ENCODE peak calls at places on chromosome 19, in seven cellular contexts. D is body of pancreas, L is A549, Z is uterus, M is left ventricle myocardium inferior, J is gastrocnemius medialis, X is neural progenitor cell. F is an unnamed sample.

GRCh38 chr19:17658666-17659065 is 29.5 kb downstream of the UNC13A start:
- DNase-seq in D (no peak), L (no peak), Z (no peak), M (no peak), J (no peak), X (no peak), F (no peak)

GRCh38 chr19:45768644-45769053 is 403 bp downstream of the SIX5 start:
- DNase-seq in D (peak), L (peak), Z (no peak), M (peak), J (no peak), X (peak), F (peak)

GRCh38 chr19:18023596-18024212 is 15.7 kb downstream of the ARRDC2 start:
- DNase-seq in D (peak), L (no peak), Z (peak), M (peak), J (peak), X (no peak), F (no peak)

GRCh38 chr19:7230826-7231225 is 63.4 kb downstream of the INSR start:
- DNase-seq in D (peak), L (no peak), Z (peak), M (peak), J (peak), X (no peak), F (no peak)

GRCh38 chr19:6935618-6936017 is 48.2 kb downstream of the ADGRE1 start:
- DNase-seq in D (no peak), L (no peak), Z (no peak), M (no peak), J (no peak), X (no peak), F (no peak)

GRCh38 chr19:52231154-52231565 is 38.2 kb upstream of the ZNF766 start:
- DNase-seq in D (no peak), L (no peak), Z (no peak), M (no peak), J (no peak), X (no peak), F (no peak)

GRCh38 chr19:18266863-18267686 is 7.2 kb downstream of the IQCN start:
- DNase-seq in D (no peak), L (no peak), Z (peak), M (no peak), J (no peak), X (no peak), F (no peak)

GRCh38 chr19:2756921-2757881 is 17.4 kb upstream of the SLC39A3 start:
- DNase-seq in D (no peak), L (no peak), Z (no peak), M (no peak), J (no peak), X (no peak), F (no peak)

GRCh38 chr19:6730153-6730804 is 7.1 kb downstream of the GPR108 start:
- DNase-seq in D (peak), L (peak), Z (peak), M (no peak), J (no peak), X (peak), F (no peak)

DNA sequence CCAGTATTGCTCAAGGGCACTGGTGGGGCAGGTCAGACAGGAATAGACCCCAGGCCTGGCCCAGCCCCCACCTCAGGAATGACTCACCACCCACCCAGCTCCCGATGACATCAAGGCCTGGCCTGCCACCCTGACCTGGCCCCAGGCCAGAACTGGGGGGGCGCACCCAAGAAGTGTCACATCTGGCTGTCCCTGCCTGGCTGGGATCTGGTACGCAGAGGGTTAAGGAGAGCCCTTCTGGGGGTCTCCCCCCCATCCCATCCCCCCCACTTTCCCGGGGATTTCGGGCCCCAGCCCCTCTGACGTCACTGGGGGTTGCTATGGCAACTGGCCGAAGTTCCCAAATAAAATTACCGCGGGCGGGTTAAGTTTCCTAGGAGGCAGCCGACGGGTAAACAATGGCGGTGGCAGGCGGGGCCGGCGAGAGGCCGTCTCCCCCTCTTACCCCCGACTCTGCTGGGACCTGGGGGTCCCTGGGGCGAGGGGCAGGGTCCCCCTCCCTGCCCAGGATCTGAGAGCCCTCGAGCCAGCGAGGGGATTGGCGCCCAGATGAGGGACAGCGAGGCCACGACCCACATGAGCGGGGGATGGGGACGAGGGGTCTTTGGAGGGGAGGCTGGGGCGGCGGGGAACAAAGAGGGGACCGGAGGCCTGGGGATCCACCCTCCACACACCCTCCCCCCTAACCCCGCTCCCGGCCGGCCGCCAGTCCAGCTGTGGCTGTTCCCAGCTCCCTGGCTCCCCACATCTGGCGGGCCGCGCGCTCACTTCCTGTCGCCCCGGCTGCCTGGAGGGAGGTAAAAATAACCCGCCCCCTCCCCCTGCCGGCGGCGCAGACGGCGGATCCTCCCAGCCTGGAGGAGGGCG is 29.7 kb upstream of the NANOS3 start:
- DNase-seq in D (peak), L (no peak), Z (peak), M (peak), J (peak), X (peak), F (peak)
- TF ChIP-seq CTCF in D (no peak), L (no peak), Z (peak), M (peak), J (peak), X (peak), F (no peak)

GRCh38 chr19:47414469-47414868 is 4.9 kb downstream of the MEIS3 start:
- DNase-seq in D (no peak), L (no peak), Z (no peak), M (no peak), J (no peak), X (peak), F (peak)
- TF ChIP-seq CTCF in D (no peak), L (peak), Z (no peak), M (no peak), J (no peak), X (peak), F (peak)

GRCh38 chr19:12400618-12401502 is at the start of gene ZNF799:
- DNase-seq in D (peak), L (peak), Z (peak), M (peak), J (peak), X (peak), F (peak)
- TF ChIP-seq CTCF in D (no peak), L (no peak), Z (peak), M (peak), J (no peak), X (peak), F (no peak)

GRCh38 chr19:40503300-40503699 is 36.5 kb downstream of the SPTBN4 start:
- DNase-seq in D (no peak), L (no peak), Z (no peak), M (no peak), J (no peak), X (peak), F (no peak)

GRCh38 chr19:40501599-40501998 is 34.8 kb downstream of the SPTBN4 start:
- DNase-seq in D (no peak), L (no peak), Z (no peak), M (no peak), J (no peak), X (no peak), F (no peak)

GRCh38 chr19:40502081-40502480 is 35.3 kb downstream of the SPTBN4 start:
- DNase-seq in D (no peak), L (no peak), Z (no peak), M (no peak), J (no peak), X (no peak), F (no peak)

GRCh38 chr19:40499320-40499719 is 32.5 kb downstream of the SPTBN4 start:
- DNase-seq in D (no peak), L (no peak), Z (no peak), M (no peak), J (no peak), X (no peak), F (no peak)

DNA sequence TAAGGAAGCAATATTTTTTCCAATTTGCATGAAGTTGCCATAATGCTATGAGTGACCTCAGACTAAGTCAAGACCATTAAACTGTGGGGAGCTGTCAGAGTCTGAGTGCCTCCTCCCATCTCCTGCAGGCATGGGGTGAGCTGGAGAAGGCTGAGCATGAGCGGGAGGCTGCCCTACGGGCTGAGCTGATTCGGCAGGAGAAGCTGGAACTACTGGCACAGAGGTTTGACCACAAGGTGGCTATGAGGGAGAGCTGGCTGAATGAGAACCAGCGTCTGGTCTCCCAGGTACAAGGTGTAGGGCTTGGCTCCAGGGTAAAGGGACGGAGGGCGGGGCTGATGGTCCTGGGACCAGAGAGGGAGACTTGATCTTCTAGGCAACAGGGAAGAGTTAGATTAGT is 35.8 kb downstream of the SPTBN4 start:
- DNase-seq in D (no peak), L (peak), Z (no peak), M (no peak), J (no peak), X (peak), F (peak)
- TF ChIP-seq CTCF in D (no peak), L (peak), Z (no peak), M (no peak), J (no peak), X (peak), F (peak)

DNA sequence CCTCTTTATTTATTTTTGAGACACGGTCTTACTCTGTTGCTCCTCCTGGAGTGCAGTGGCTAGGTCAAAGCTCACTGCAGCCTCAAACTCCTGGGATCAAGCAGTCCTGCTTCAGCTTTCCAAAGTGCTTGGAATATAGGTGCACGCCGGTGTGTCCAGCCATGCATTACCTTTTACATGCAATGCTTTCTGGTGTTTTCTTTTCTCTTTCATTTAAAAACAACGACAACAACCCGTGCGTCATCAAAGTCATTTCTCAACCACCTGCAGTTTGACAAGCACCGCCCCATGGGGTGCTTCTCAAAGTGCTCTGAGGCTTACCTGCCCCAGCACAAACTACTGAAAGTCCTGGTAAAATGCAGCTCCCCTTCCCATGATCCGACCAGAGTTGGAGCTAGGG is 7.0 kb downstream of the QTRT1 start:
- DNase-seq in D (no peak), L (no peak), Z (no peak), M (no peak), J (no peak), X (no peak), F (no peak)
- TF ChIP-seq CTCF in D (no peak), L (no peak), Z (no peak), M (no peak), J (no peak), X (no peak), F (no peak)

GRCh38 chr19:984165-984967 is at the start of gene WDR18:
- DNase-seq in D (peak), L (peak), Z (peak), M (peak), J (peak), X (peak), F (peak)
- TF ChIP-seq CTCF in D (peak), L (no peak), Z (no peak), M (peak), J (peak), X (peak), F (no peak)

DNA sequence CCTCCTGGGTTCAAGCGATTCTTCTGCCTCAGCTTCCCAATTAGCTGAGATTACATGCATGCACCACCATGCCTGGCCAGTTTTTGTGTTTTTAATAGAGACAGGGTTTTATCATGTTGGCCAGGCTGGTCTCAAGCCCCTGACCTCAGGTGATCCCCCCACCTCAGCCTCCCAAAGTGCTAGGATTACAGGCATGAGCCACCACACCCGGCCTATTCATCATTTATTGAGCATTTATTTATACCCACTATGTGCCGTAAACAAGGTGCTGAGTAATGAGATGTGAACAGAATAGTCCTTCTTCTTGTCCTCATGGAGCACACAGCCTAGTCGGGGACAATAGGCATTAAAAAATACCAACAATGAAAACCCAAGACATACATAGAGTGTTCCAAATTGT is 25.6 kb downstream of the ACTN4 start:
- DNase-seq in D (no peak), L (no peak), Z (no peak), M (no peak), J (no peak), X (no peak), F (no peak)
- TF ChIP-seq CTCF in D (no peak), L (no peak), Z (no peak), M (no peak), J (no peak), X (no peak), F (no peak)

DNA sequence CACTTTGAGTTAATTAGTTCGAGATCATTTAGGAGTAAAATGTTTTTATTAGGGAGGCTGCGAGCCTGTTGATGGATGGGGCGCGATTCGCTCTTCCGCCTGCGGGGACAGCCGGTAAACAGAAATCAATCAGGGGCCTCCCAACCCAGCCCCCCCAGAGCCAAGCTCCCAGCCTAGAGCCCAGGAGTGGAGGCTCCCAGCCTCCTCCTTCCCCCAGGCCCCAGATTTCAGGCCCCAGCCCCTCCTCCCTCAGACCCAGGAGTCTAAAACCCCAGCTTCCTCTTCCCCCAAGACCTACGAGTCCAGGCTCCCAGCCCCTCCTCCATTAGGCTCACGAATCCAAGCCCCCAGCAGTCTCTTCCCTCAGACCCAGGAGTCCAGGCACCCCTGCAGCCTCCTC is 9.7 kb upstream of the ERFL start:
- DNase-seq in D (no peak), L (no peak), Z (no peak), M (no peak), J (no peak), X (no peak), F (no peak)
- TF ChIP-seq CTCF in D (no peak), L (no peak), Z (no peak), M (no peak), J (no peak), X (peak), F (no peak)